ENCODE peak calls at places on chromosome 12, in four cellular contexts. O is PC-3, B is transverse colon, U is neural crest cell. D is an unnamed sample.

GRCh38 chr12:104571328-104571727 is 114.6 kb downstream of the CHST11 start:
- DNase-seq in O (no peak), U (no peak), B (peak), D (no peak)

GRCh38 chr12:114921796-114922195 is 237.8 kb upstream of the TBX3 start:
- DNase-seq in U (no peak), O (no peak), B (no peak), D (no peak)

GRCh38 chr12:63937381-63938168 is 93.1 kb downstream of the SRGAP1 start:
- DNase-seq in U (no peak), O (no peak), B (no peak), D (no peak)

GRCh38 chr12:45214071-45214470 is 1.8 kb upstream of the ANO6 start:
- DNase-seq in U (no peak), O (no peak), B (no peak), D (no peak)

GRCh38 chr12:103639983-103640382 is 52.9 kb downstream of the STAB2 start:
- DNase-seq in B (no peak), U (no peak), O (no peak), D (no peak)

GRCh38 chr12:6215932-6216494 is 15.8 kb downstream of the CD9 start:
- DNase-seq in U (no peak), B (peak), O (peak), D (no peak)

GRCh38 chr12:59646636-59647035 is 50.8 kb downstream of the SLC16A7 start:
- DNase-seq in B (no peak), U (no peak), O (no peak), D (no peak)

GRCh38 chr12:108608616-108609015 is 10.7 kb upstream of the TMEM119 start:
- DNase-seq in B (no peak), U (no peak), O (no peak), D (no peak)

GRCh38 chr12:95994476-95994875 is 1.7 kb downstream of the HAL start:
- DNase-seq in O (no peak), B (no peak), U (no peak), D (no peak)

GRCh38 chr12:34296143-34297041 is 274.1 kb downstream of the ALG10 start:
- DNase-seq in B (no peak), U (no peak), O (no peak), D (no peak)

GRCh38 chr12:10363922-10364838 is 25.7 kb downstream of the KLRK1 start:
- DNase-seq in U (no peak), O (peak), B (peak), D (no peak)

GRCh38 chr12:32846053-32846452 is 50.5 kb downstream of the PKP2 start:
- DNase-seq in U (no peak), B (no peak), O (no peak), D (no peak)

GRCh38 chr12:53506881-53507719 is at the start of gene NPFF:
- DNase-seq in B (no peak), O (no peak), U (no peak), D (no peak)

GRCh38 chr12:5013206-5013830 is 30.4 kb upstream of the KCNA5 start:
- DNase-seq in O (no peak), U (no peak), B (no peak), D (no peak)

GRCh38 chr12:65642006-65642695 is 182.1 kb upstream of the HMGA2 start:
- DNase-seq in U (no peak), B (no peak), O (no peak), D (no peak)

GRCh38 chr12:129610601-129611120 is 293.2 kb downstream of the TMEM132D start:
- DNase-seq in U (no peak), B (no peak), O (no peak), D (no peak)

GRCh38 chr12:8823565-8824300 is 1.3 kb downstream of the A2ML1 start:
- DNase-seq in O (no peak), U (peak), B (no peak), D (no peak)

GRCh38 chr12:27123642-27124041 is 41.3 kb upstream of the C12orf71 start:
- DNase-seq in U (no peak), B (no peak), O (peak), D (no peak)

GRCh38 chr12:54497883-54498282 is 331 bp downstream of the NCKAP1L start:
- DNase-seq in B (no peak), U (no peak), O (no peak), D (no peak)

GRCh38 chr12:30134229-30134628 is 350.5 kb upstream of the TMTC1 start:
- DNase-seq in B (no peak), O (peak), U (no peak), D (no peak)

GRCh38 chr12:103373088-103373523 is 122.7 kb downstream of the C12orf42 start:
- DNase-seq in O (no peak), U (no peak), B (no peak), D (no peak)

GRCh38 chr12:124733086-124733485 is 130.6 kb downstream of the SCARB1 start:
- DNase-seq in U (no peak), B (no peak), O (no peak), D (no peak)

GRCh38 chr12:62581288-62582064 is 114.8 kb downstream of the MON2 start:
- DNase-seq in B (no peak), O (peak), U (no peak), D (no peak)

GRCh38 chr12:98939350-98939749 is 294.3 kb downstream of the APAF1 start:
- DNase-seq in U (no peak), B (no peak), O (peak), D (no peak)

GRCh38 chr12:96770239-96770780 is 136.7 kb upstream of the NEDD1 start:
- DNase-seq in U (no peak), B (no peak), O (peak), D (no peak)

GRCh38 chr12:116674643-116675183 is 63.2 kb downstream of the SPRING1 start:
- DNase-seq in U (no peak), B (no peak), O (no peak), D (no peak)

GRCh38 chr12:110366474-110367208 is 36.9 kb downstream of the ANAPC7 start:
- DNase-seq in B (no peak), O (no peak), U (no peak), D (no peak)

GRCh38 chr12:100982511-100983183 is 188.1 kb downstream of the ANO4 start:
- DNase-seq in O (no peak), B (no peak), U (no peak), D (no peak)

GRCh38 chr12:125185740-125186470 is 120.7 kb downstream of the AACS start:
- DNase-seq in B (peak), O (peak), U (peak), D (peak)

GRCh38 chr12:128961957-128962356 is 108.7 kb downstream of the GLT1D1 start:
- DNase-seq in B (no peak), U (no peak), O (no peak), D (no peak)

GRCh38 chr12:109721276-109721675 is 7.7 kb downstream of the FAM222A start:
- DNase-seq in U (no peak), B (no peak), O (no peak), D (no peak)

GRCh38 chr12:15227004-15227679 is 5.9 kb upstream of the RERG start:
- DNase-seq in U (peak), B (peak), O (peak), D (no peak)

GRCh38 chr12:77895699-77896098 is 65.0 kb downstream of the NAV3 start:
- DNase-seq in O (no peak), B (no peak), U (no peak), D (no peak)

GRCh38 chr12:4045433-4045760 is 172.2 kb upstream of the PARP11 start:
- DNase-seq in O (no peak), B (no peak), U (no peak), D (no peak)

DNA sequence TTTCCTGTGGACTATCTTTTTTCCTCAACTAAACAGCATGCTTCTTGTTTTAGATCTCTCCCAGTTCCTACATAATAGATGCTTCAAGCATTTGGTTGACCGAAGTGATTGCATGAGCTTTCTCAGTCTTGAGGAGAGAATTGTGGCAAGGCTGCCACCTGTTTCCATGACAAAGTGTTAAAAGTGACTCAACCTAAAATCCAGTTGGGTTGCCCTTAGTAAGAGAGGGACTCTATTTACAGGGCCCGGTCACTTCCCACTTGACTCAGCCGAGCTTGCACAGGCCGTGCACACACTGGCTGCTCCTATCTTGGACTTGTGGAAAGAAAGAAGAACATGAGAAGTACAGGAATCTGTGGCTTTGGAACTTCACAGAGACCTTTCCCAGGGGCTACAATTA is 2.1 kb upstream of the B4GALNT3 start:
- DNase-seq in U (no peak), O (peak), B (no peak), D (no peak)
- TF ChIP-seq CTCF in U (no peak), O (no peak), B (no peak), D (no peak)

GRCh38 chr12:56079729-56080555 is at the start of gene ERBB3:
- DNase-seq in U (peak), B (peak), O (peak), D (peak)
- TF ChIP-seq CTCF in U (no peak), B (peak), O (no peak), D (no peak)

GRCh38 chr12:47955059-47955458 is 8.3 kb upstream of the TMEM106C start:
- DNase-seq in B (no peak), U (no peak), O (no peak), D (no peak)

GRCh38 chr12:47949441-47950341 is 13.7 kb upstream of the TMEM106C start:
- DNase-seq in U (peak), B (peak), O (peak), D (peak)

GRCh38 chr12:47950856-47951468 is 12.4 kb upstream of the TMEM106C start:
- DNase-seq in O (peak), U (no peak), B (no peak), D (no peak)

GRCh38 chr12:47954058-47954457 is 9.3 kb upstream of the TMEM106C start:
- DNase-seq in B (peak), U (no peak), O (peak), D (no peak)

GRCh38 chr12:47954467-47955045 is 8.8 kb upstream of the TMEM106C start:
- DNase-seq in B (peak), U (no peak), O (peak), D (no peak)
- TF ChIP-seq CTCF in B (no peak), U (no peak), O (no peak), D (no peak)

GRCh38 chr12:123522164-123522563 is 11.4 kb downstream of the RILPL1 start:
- DNase-seq in U (no peak), B (no peak), O (no peak), D (no peak)

GRCh38 chr12:123516221-123516780 is 17.2 kb downstream of the RILPL1 start:
- DNase-seq in O (no peak), B (no peak), U (no peak), D (no peak)

GRCh38 chr12:123523518-123523917 is 10.0 kb downstream of the RILPL1 start:
- DNase-seq in B (no peak), O (no peak), U (no peak), D (no peak)

GRCh38 chr12:123520567-123521474 is 12.7 kb downstream of the RILPL1 start:
- DNase-seq in B (no peak), U (no peak), O (no peak), D (no peak)

DNA sequence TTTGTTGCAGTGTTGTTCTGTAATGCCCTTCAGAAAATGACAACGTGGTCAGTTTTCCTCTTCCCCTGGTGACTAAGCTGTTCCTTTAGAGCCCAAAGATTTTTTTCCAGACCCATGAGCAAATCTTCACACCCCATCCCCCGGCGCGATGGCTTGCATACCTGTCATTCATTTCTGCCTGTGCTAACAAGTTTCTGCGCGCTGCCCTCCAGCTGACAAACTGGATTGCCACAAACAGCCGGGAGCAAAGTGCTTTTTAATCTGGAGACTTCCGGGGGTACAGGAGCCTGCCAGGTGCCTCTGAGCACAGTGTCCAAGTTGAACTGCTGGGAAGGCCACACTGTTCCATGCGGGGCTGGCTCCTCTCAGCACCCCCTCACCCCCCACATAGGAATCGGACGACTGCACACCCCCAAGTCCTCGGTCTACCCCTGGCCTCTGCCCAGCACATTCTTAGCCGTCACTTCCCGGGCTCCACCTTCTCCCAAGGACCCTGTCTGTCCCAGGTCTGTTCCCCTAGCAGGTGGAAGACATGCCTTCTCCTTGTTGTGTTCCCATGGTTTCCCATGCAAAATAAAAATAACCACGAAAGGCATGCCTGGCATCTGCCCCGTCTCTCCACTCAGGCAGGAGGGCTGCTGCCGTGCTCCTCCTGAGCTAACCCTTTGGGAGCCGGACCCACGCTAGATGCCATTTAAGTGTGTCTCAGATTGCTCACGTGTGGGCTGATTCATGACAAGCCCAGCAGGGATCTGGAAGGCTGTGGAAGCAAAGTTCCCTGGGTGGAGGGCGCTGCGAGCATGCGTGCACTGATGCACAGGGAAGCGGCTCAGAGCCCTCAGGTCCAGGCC is 14.1 kb downstream of the RILPL1 start:
- DNase-seq in U (no peak), O (no peak), B (peak), D (no peak)
- TF ChIP-seq CTCF in U (no peak), O (no peak), B (no peak), D (no peak)

GRCh38 chr12:94670075-94670474 is 19.7 kb upstream of the TMCC3 start:
- DNase-seq in U (no peak), O (peak), B (no peak), D (no peak)
- TF ChIP-seq CTCF in U (no peak), O (no peak), B (no peak), D (no peak)

DNA sequence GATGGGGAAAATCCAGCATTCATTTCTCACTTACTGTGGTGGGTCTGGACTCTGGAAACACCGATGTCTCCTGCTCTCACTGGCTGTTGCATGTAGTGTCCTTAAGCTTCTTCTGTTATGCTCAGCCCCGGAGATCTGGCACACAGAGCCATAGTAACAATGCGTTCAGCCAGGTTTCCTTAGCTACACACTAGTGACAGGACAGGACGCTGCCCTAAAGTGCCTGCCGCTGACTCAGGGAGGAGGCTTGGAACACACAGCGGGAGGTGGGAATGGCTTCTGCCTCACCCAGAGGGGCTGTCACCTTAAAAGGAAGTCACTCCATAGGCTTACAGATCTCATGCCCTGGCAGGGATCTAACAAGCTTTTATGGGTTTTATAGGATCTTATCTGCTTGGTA is 95.4 kb upstream of the LMNTD1 start:
- DNase-seq in O (peak), U (no peak), B (peak), D (no peak)
- TF ChIP-seq CTCF in O (no peak), U (no peak), B (no peak), D (no peak)